ENCODE peak calls at places on chromosome 13, in five cellular contexts. One of them, this sample, is unnamed.

GRCh38 chr13:108834193-108834592 is 204.8 kb downstream of the MYO16 start:
- DNase-seq in GM04504: no peak
- DNase-seq in Daoy: no peak
- DNase-seq in Panc1: no peak
- DNase-seq in NCI-H2029: no peak
- DNase-seq in this sample: no peak

GRCh38 chr13:112714772-112715569 is 25.1 kb downstream of the ATP11A start:
- DNase-seq in GM04504: no peak
- DNase-seq in NCI-H2029: no peak
- DNase-seq in Panc1: no peak
- DNase-seq in Daoy: no peak
- DNase-seq in this sample: no peak

GRCh38 chr13:101035119-101035620 is 360.6 kb upstream of the TMTC4 start:
- DNase-seq in NCI-H2029: no peak
- DNase-seq in Panc1: no peak
- DNase-seq in Daoy: no peak
- DNase-seq in GM04504: no peak
- DNase-seq in this sample: no peak

GRCh38 chr13:24097667-24098066 is 62.9 kb upstream of the SPATA13 start:
- DNase-seq in GM04504: no peak
- DNase-seq in Daoy: no peak
- DNase-seq in Panc1: no peak
- DNase-seq in NCI-H2029: no peak
- DNase-seq in this sample: no peak

GRCh38 chr13:25286308-25286968 is 850 bp downstream of the MTMR6 start:
- DNase-seq in NCI-H2029: no peak
- DNase-seq in GM04504: no peak
- DNase-seq in Daoy: peak
- DNase-seq in Panc1: no peak
- DNase-seq in this sample: peak

GRCh38 chr13:93079294-93079693 is 147.3 kb upstream of the GPC6 start:
- DNase-seq in NCI-H2029: no peak
- DNase-seq in Panc1: no peak
- DNase-seq in GM04504: no peak
- DNase-seq in Daoy: no peak
- DNase-seq in this sample: no peak

GRCh38 chr13:77176350-77176749 is 149.4 kb upstream of the FBXL3 start:
- DNase-seq in Daoy: peak
- DNase-seq in NCI-H2029: no peak
- DNase-seq in Panc1: no peak
- DNase-seq in GM04504: no peak
- DNase-seq in this sample: no peak

GRCh38 chr13:24264976-24265375 is 44.4 kb upstream of the C1QTNF9 start:
- DNase-seq in Daoy: no peak
- DNase-seq in Panc1: no peak
- DNase-seq in NCI-H2029: no peak
- DNase-seq in GM04504: no peak
- DNase-seq in this sample: no peak

GRCh38 chr13:74062933-74063332 is 71.3 kb downstream of the KLF12 start:
- DNase-seq in NCI-H2029: no peak
- DNase-seq in Panc1: no peak
- DNase-seq in GM04504: no peak
- DNase-seq in Daoy: no peak
- DNase-seq in this sample: peak

GRCh38 chr13:112711528-112712265 is 21.9 kb downstream of the ATP11A start:
- DNase-seq in NCI-H2029: peak
- DNase-seq in GM04504: peak
- DNase-seq in Daoy: peak
- DNase-seq in Panc1: no peak
- DNase-seq in this sample: peak

GRCh38 chr13:49669735-49670309 is 21.5 kb downstream of the EBPL start:
- DNase-seq in GM04504: peak
- DNase-seq in NCI-H2029: peak
- DNase-seq in Panc1: peak
- DNase-seq in Daoy: peak
- DNase-seq in this sample: no peak

GRCh38 chr13:83895994-83896580 is 13.8 kb upstream of the SLITRK1 start:
- DNase-seq in Daoy: no peak
- DNase-seq in NCI-H2029: no peak
- DNase-seq in GM04504: no peak
- DNase-seq in Panc1: no peak
- DNase-seq in this sample: no peak

GRCh38 chr13:89363144-89363543 is 1692.0 kb downstream of the SLITRK5 start:
- DNase-seq in NCI-H2029: no peak
- DNase-seq in GM04504: no peak
- DNase-seq in Daoy: no peak
- DNase-seq in Panc1: no peak
- DNase-seq in this sample: no peak

GRCh38 chr13:39036212-39036611 is 1.7 kb downstream of the PROSER1 start:
- DNase-seq in NCI-H2029: no peak
- DNase-seq in Daoy: peak
- DNase-seq in GM04504: no peak
- DNase-seq in Panc1: no peak
- DNase-seq in this sample: no peak

GRCh38 chr13:38753878-38754277 is 67.0 kb downstream of the FREM2 start:
- DNase-seq in NCI-H2029: no peak
- DNase-seq in Daoy: no peak
- DNase-seq in GM04504: no peak
- DNase-seq in Panc1: no peak
- DNase-seq in this sample: no peak

GRCh38 chr13:112814905-112815585 is 125.2 kb downstream of the ATP11A start:
- DNase-seq in GM04504: peak
- DNase-seq in Panc1: no peak
- DNase-seq in Daoy: peak
- DNase-seq in NCI-H2029: peak
- DNase-seq in this sample: peak

GRCh38 chr13:91468301-91468700 is 69.9 kb downstream of the GPC5 start:
- DNase-seq in GM04504: no peak
- DNase-seq in NCI-H2029: no peak
- DNase-seq in Daoy: no peak
- DNase-seq in Panc1: no peak
- DNase-seq in this sample: no peak

GRCh38 chr13:70809588-70809987 is 701.3 kb upstream of the KLHL1 start:
- DNase-seq in NCI-H2029: no peak
- DNase-seq in GM04504: no peak
- DNase-seq in Daoy: no peak
- DNase-seq in Panc1: no peak
- DNase-seq in this sample: no peak

GRCh38 chr13:109275848-109276247 is 510.5 kb downstream of the IRS2 start:
- DNase-seq in NCI-H2029: no peak
- DNase-seq in Panc1: no peak
- DNase-seq in Daoy: peak
- DNase-seq in GM04504: no peak
- DNase-seq in this sample: no peak

GRCh38 chr13:72555601-72556000 is 171.8 kb downstream of the MZT1 start:
- DNase-seq in Daoy: no peak
- DNase-seq in GM04504: no peak
- DNase-seq in NCI-H2029: no peak
- DNase-seq in Panc1: no peak
- DNase-seq in this sample: no peak

GRCh38 chr13:100146534-100146933 is 57.6 kb downstream of the PCCA start:
- DNase-seq in GM04504: no peak
- DNase-seq in Daoy: no peak
- DNase-seq in Panc1: no peak
- DNase-seq in NCI-H2029: no peak
- DNase-seq in this sample: no peak

GRCh38 chr13:25345555-25345954 is 26.2 kb upstream of the ATP8A2 start:
- DNase-seq in NCI-H2029: no peak
- DNase-seq in GM04504: no peak
- DNase-seq in Daoy: no peak
- DNase-seq in Panc1: no peak
- DNase-seq in this sample: no peak

GRCh38 chr13:45728759-45729158 is 26.6 kb downstream of the CBY2 start:
- DNase-seq in Daoy: peak
- DNase-seq in GM04504: no peak
- DNase-seq in NCI-H2029: no peak
- DNase-seq in Panc1: no peak
- DNase-seq in this sample: no peak

GRCh38 chr13:40681341-40682051 is 15.1 kb upstream of the FOXO1 start:
- DNase-seq in NCI-H2029: no peak
- DNase-seq in GM04504: no peak
- DNase-seq in Daoy: no peak
- DNase-seq in Panc1: no peak
- DNase-seq in this sample: no peak

GRCh38 chr13:29733069-29733700 is 117.2 kb downstream of the UBL3 start:
- DNase-seq in Daoy: peak
- DNase-seq in GM04504: no peak
- DNase-seq in Panc1: no peak
- DNase-seq in NCI-H2029: no peak
- DNase-seq in this sample: no peak

GRCh38 chr13:113064534-113065405 is 40.8 kb upstream of the F7 start:
- DNase-seq in Daoy: peak
- DNase-seq in GM04504: no peak
- DNase-seq in NCI-H2029: no peak
- DNase-seq in Panc1: no peak
- DNase-seq in this sample: peak

This sample was measured in osteoblast.